ENCODE peak calls at places on chromosomes 4 and X, in ten cellular contexts. E is nephron progenitor cell; Q is CD8-positive, alpha-beta T cell; C is A549; A is GM06990; X is WTC11; D is testis; L is tibial artery; P is mammary epithelial cell; F is astrocyte of the spinal cord. H is an unnamed sample.

GRCh38 chrX:103461156-103461555 is 58.1 kb downstream of the RAB40A start:
- DNase-seq in E (no peak), Q (no peak), C (no peak), A (no peak), X (no peak), D (no peak), L (no peak), P (no peak), F (no peak), H (no peak)

GRCh38 chrX:151871244-151871643 is 41.4 kb upstream of the MAGEA4 start:
- DNase-seq in E (no peak), Q (no peak), C (peak), A (no peak), X (no peak), D (no peak), L (peak), P (peak), F (peak), H (no peak)

GRCh38 chr4:151766691-151767090 is 5.9 kb upstream of the GATB start:
- DNase-seq in E (no peak), Q (peak), C (peak), A (no peak), X (peak), D (no peak), L (no peak), P (peak), F (no peak), H (peak)

GRCh38 chr4:64497526-64497925 is 88.3 kb upstream of the TECRL start:
- DNase-seq in E (no peak), Q (no peak), C (no peak), A (no peak), X (no peak), D (no peak), L (no peak), P (no peak), F (peak), H (no peak)

GRCh38 chrX:140091276-140091886 is 126.1 kb upstream of the CXorf66 start:
- DNase-seq in E (peak), Q (no peak), C (peak), A (peak), X (peak), D (peak), L (no peak), P (no peak), F (no peak), H (no peak)

GRCh38 chrX:137743414-137743813 is 177.5 kb downstream of the ZIC3 start:
- DNase-seq in E (no peak), Q (no peak), C (no peak), A (no peak), X (no peak), D (no peak), L (no peak), P (no peak), F (no peak), H (no peak)

GRCh38 chrX:10636337-10636736 is 16.0 kb upstream of the MID1 start:
- DNase-seq in E (no peak), Q (no peak), C (peak), A (no peak), X (peak), D (peak), L (peak), P (peak), F (peak), H (no peak)

GRCh38 chr4:38210396-38211114 is 250.4 kb downstream of the PTTG2 start:
- DNase-seq in E (no peak), Q (no peak), C (no peak), A (no peak), X (no peak), D (no peak), L (no peak), P (no peak), F (peak), H (no peak)

GRCh38 chr4:103026868-103027267 is 7.4 kb upstream of the SLC9B1 start:
- DNase-seq in E (no peak), Q (no peak), C (no peak), A (no peak), X (no peak), D (no peak), L (no peak), P (peak), F (no peak), H (no peak)

GRCh38 chr4:120918788-120919187 is 3.7 kb downstream of the PRDM5 start:
- DNase-seq in E (no peak), Q (no peak), C (no peak), A (no peak), X (no peak), D (peak), L (no peak), P (no peak), F (peak), H (peak)

GRCh38 chrX:155313766-155314165 is 20.6 kb downstream of the CLIC2 start:
- DNase-seq in E (no peak), Q (no peak), C (peak), A (no peak), X (no peak), D (no peak), L (no peak), P (no peak), F (no peak), H (no peak)

GRCh38 chrX:36431819-36432218 is 512.3 kb downstream of the CFAP47 start:
- DNase-seq in E (no peak), Q (no peak), C (peak), A (no peak), X (no peak), D (no peak), L (no peak), P (peak), F (peak), H (no peak)

GRCh38 chr4:152981278-152981677 is 45.2 kb downstream of the FHDC1 start:
- DNase-seq in E (no peak), Q (no peak), C (no peak), A (no peak), X (no peak), D (no peak), L (no peak), P (peak), F (no peak), H (no peak)

GRCh38 chr4:115233600-115233999 is 120.2 kb upstream of the NDST4 start:
- DNase-seq in E (no peak), Q (no peak), C (no peak), A (no peak), X (no peak), D (no peak), L (no peak), P (no peak), F (no peak), H (no peak)

GRCh38 chr4:115229873-115230272 is 116.5 kb upstream of the NDST4 start:
- DNase-seq in E (no peak), Q (no peak), C (no peak), A (no peak), X (no peak), D (no peak), L (no peak), P (no peak), F (no peak), H (no peak)

GRCh38 chr4:115228851-115229250 is 115.4 kb upstream of the NDST4 start:
- DNase-seq in E (no peak), Q (no peak), C (no peak), A (no peak), X (no peak), D (no peak), L (no peak), P (no peak), F (no peak), H (no peak)

GRCh38 chr4:115234405-115235093 is 121.1 kb upstream of the NDST4 start:
- DNase-seq in E (no peak), Q (no peak), C (peak), A (no peak), X (no peak), D (no peak), L (no peak), P (peak), F (peak), H (peak)
- TF ChIP-seq CTCF in E (peak), Q (no peak), C (peak), A (peak), X (no peak), D (peak), L (peak), P (peak), F (peak), H (no peak)

GRCh38 chr4:157898836-157899605 is 273.8 kb downstream of the GASK1B start:
- DNase-seq in E (no peak), Q (no peak), C (no peak), A (no peak), X (no peak), D (no peak), L (no peak), P (no peak), F (peak), H (no peak)
- TF ChIP-seq CTCF in E (no peak), Q (no peak), C (no peak), A (no peak), X (no peak), D (no peak), L (no peak), P (no peak), F (no peak), H (no peak)

GRCh38 chr4:76680934-76681333 is 217.0 kb downstream of the SOWAHB start:
- DNase-seq in E (no peak), Q (no peak), C (peak), A (no peak), X (no peak), D (no peak), L (no peak), P (no peak), F (no peak), H (no peak)
- TF ChIP-seq CTCF in E (no peak), Q (no peak), C (no peak), A (no peak), X (no peak), D (no peak), L (no peak), P (no peak), F (no peak), H (no peak)

DNA sequence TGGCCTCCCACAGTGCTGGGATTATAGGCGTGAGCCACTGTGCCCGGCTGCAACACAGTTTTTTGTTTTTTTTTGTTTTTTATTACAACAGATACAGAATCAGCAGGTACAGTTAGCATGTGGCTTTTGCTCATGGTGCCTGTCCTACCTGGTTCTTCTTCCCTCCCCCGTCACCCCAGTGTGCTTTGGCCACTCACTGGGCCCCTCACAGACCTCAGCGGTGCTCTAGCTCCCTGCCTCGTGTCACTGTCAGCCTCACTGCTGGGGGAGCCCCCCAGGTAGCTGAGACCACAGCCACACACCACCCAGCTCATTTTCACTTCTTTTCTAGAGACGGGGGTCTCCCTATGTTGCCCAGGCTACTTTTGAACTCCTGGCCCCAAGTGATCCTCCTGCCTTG is 38.7 kb downstream of the HTT-AS start:
- DNase-seq in E (no peak), Q (no peak), C (no peak), A (no peak), X (no peak), D (no peak), L (no peak), P (no peak), F (no peak), H (no peak)
- TF ChIP-seq CTCF in E (no peak), Q (no peak), C (no peak), A (no peak), X (no peak), D (no peak), L (no peak), P (no peak), F (no peak), H (no peak)

GRCh38 chrX:72107320-72107719 is 24.4 kb downstream of the RTL5 start:
- DNase-seq in E (no peak), Q (peak), C (peak), A (no peak), X (no peak), D (no peak), L (no peak), P (peak), F (no peak), H (no peak)
- TF ChIP-seq CTCF in E (no peak), Q (no peak), C (no peak), A (no peak), X (no peak), D (no peak), L (no peak), P (no peak), F (no peak), H (no peak)

DNA sequence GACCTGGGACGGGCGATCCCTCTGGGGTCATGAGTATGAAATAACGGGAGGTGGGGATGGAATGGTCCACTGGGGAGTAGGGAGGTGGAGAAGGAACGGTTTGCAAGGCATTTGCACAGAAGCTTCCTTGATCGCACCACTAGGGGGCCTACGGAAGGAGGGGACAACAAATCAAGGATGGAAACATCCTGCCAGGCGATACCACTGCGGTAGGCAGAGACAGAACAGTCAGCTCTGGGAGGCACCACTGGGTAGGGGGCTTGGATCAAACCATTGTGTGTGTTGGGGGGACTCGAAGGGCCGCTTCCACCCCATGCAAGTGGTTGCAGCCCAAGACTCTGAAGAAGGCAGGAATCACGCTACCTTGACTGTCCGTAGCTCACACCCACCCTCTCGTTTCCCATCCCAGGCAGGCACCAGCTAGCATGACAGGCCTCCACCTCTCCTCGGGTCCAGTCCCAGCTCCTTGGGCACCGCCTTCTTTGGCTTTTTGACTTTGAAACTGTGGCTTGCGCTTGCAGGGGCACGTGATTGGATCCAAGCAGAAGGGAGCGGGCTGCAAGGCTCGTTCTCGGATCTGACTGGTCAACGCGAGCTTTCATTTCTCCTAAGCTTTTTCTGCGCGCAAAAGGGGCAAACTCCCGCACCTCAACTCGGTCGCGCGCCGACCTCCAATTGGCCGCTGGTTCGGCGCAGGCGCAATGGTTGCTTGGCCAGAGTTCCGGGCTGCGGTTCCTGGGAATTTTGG is 28.4 kb downstream of the GAGE1 start:
- DNase-seq in E (peak), Q (peak), C (peak), A (peak), X (peak), D (peak), L (no peak), P (peak), F (no peak), H (no peak)
- TF ChIP-seq CTCF in E (no peak), Q (no peak), C (peak), A (peak), X (no peak), D (peak), L (no peak), P (no peak), F (peak), H (no peak)